ENCODE peak calls at places on chromosomes 12 and 14, in ten cellular contexts. One of them, this sample, is unnamed.

GRCh38 chr12:132517740-132518100 is 27.8 kb downstream of the FBRSL1 start:
- DNase-seq in tibial artery: no peak
- DNase-seq in NCI-H1092: no peak
- DNase-seq in nephron progenitor cell: no peak
- DNase-seq in stimulated activated CD4-positive, alpha-beta T cell treated with anti-CD3 and anti-CD28 coated beads, Interleukin-4, amount 100 ng/mL, for 4 hours: no peak
- DNase-seq in A673: no peak
- DNase-seq in EH: no peak
- DNase-seq in foreskin fibroblast: no peak
- DNase-seq in NCI-H510A: no peak
- DNase-seq in MV-4-11: no peak
- DNase-seq in this sample: no peak

GRCh38 chr12:95548539-95549391 is 2.5 kb downstream of the USP44 start:
- DNase-seq in A673: peak
- DNase-seq in foreskin fibroblast: peak
- DNase-seq in MV-4-11: no peak
- DNase-seq in tibial artery: peak
- DNase-seq in EH: no peak
- DNase-seq in stimulated activated CD4-positive, alpha-beta T cell treated with anti-CD3 and anti-CD28 coated beads, Interleukin-4, amount 100 ng/mL, for 4 hours: peak
- DNase-seq in nephron progenitor cell: peak
- DNase-seq in NCI-H1092: no peak
- DNase-seq in NCI-H510A: peak
- DNase-seq in this sample: peak

GRCh38 chr14:36346052-36346451 is 25.6 kb upstream of the MBIP start:
- DNase-seq in stimulated activated CD4-positive, alpha-beta T cell treated with anti-CD3 and anti-CD28 coated beads, Interleukin-4, amount 100 ng/mL, for 4 hours: no peak
- DNase-seq in nephron progenitor cell: no peak
- DNase-seq in foreskin fibroblast: no peak
- DNase-seq in tibial artery: no peak
- DNase-seq in MV-4-11: no peak
- DNase-seq in EH: no peak
- DNase-seq in A673: no peak
- DNase-seq in NCI-H510A: peak
- DNase-seq in NCI-H1092: peak
- DNase-seq in this sample: peak

GRCh38 chr12:2489266-2489665 is 305.5 kb upstream of the FKBP4 start:
- DNase-seq in tibial artery: no peak
- DNase-seq in MV-4-11: no peak
- DNase-seq in nephron progenitor cell: no peak
- DNase-seq in stimulated activated CD4-positive, alpha-beta T cell treated with anti-CD3 and anti-CD28 coated beads, Interleukin-4, amount 100 ng/mL, for 4 hours: no peak
- DNase-seq in NCI-H510A: no peak
- DNase-seq in NCI-H1092: peak
- DNase-seq in foreskin fibroblast: no peak
- DNase-seq in A673: no peak
- DNase-seq in EH: no peak
- DNase-seq in this sample: no peak

GRCh38 chr14:102825307-102826095 is 48.3 kb downstream of the TRAF3 start:
- DNase-seq in NCI-H1092: no peak
- DNase-seq in foreskin fibroblast: no peak
- DNase-seq in A673: no peak
- DNase-seq in stimulated activated CD4-positive, alpha-beta T cell treated with anti-CD3 and anti-CD28 coated beads, Interleukin-4, amount 100 ng/mL, for 4 hours: no peak
- DNase-seq in NCI-H510A: no peak
- DNase-seq in tibial artery: no peak
- DNase-seq in MV-4-11: no peak
- DNase-seq in nephron progenitor cell: no peak
- DNase-seq in EH: no peak
- DNase-seq in this sample: no peak

GRCh38 chr14:49461529-49462401 is 124.4 kb downstream of the RPS29 start:
- DNase-seq in nephron progenitor cell: peak
- DNase-seq in stimulated activated CD4-positive, alpha-beta T cell treated with anti-CD3 and anti-CD28 coated beads, Interleukin-4, amount 100 ng/mL, for 4 hours: peak
- DNase-seq in tibial artery: no peak
- DNase-seq in NCI-H1092: peak
- DNase-seq in EH: peak
- DNase-seq in foreskin fibroblast: peak
- DNase-seq in A673: peak
- DNase-seq in NCI-H510A: peak
- DNase-seq in MV-4-11: peak
- DNase-seq in this sample: peak

GRCh38 chr14:96470331-96470730 is 31.9 kb upstream of the PAPOLA start:
- DNase-seq in NCI-H1092: no peak
- DNase-seq in MV-4-11: no peak
- DNase-seq in tibial artery: no peak
- DNase-seq in nephron progenitor cell: no peak
- DNase-seq in NCI-H510A: no peak
- DNase-seq in stimulated activated CD4-positive, alpha-beta T cell treated with anti-CD3 and anti-CD28 coated beads, Interleukin-4, amount 100 ng/mL, for 4 hours: no peak
- DNase-seq in EH: no peak
- DNase-seq in foreskin fibroblast: no peak
- DNase-seq in A673: no peak
- DNase-seq in this sample: no peak

GRCh38 chr14:34623506-34623905 is 6.4 kb downstream of the SNX6 start:
- DNase-seq in stimulated activated CD4-positive, alpha-beta T cell treated with anti-CD3 and anti-CD28 coated beads, Interleukin-4, amount 100 ng/mL, for 4 hours: no peak
- DNase-seq in A673: no peak
- DNase-seq in foreskin fibroblast: no peak
- DNase-seq in tibial artery: no peak
- DNase-seq in nephron progenitor cell: no peak
- DNase-seq in NCI-H1092: no peak
- DNase-seq in NCI-H510A: no peak
- DNase-seq in EH: no peak
- DNase-seq in MV-4-11: no peak
- DNase-seq in this sample: no peak

GRCh38 chr12:124512667-124513296 is 54.6 kb downstream of the NCOR2 start:
- DNase-seq in foreskin fibroblast: peak
- DNase-seq in EH: peak
- DNase-seq in A673: peak
- DNase-seq in tibial artery: peak
- DNase-seq in nephron progenitor cell: no peak
- DNase-seq in MV-4-11: peak
- DNase-seq in NCI-H1092: peak
- DNase-seq in stimulated activated CD4-positive, alpha-beta T cell treated with anti-CD3 and anti-CD28 coated beads, Interleukin-4, amount 100 ng/mL, for 4 hours: no peak
- DNase-seq in NCI-H510A: no peak
- DNase-seq in this sample: peak

GRCh38 chr14:75205586-75205985 is 29.2 kb upstream of the TMED10 start:
- DNase-seq in EH: peak
- DNase-seq in NCI-H510A: no peak
- DNase-seq in A673: peak
- DNase-seq in nephron progenitor cell: no peak
- DNase-seq in stimulated activated CD4-positive, alpha-beta T cell treated with anti-CD3 and anti-CD28 coated beads, Interleukin-4, amount 100 ng/mL, for 4 hours: no peak
- DNase-seq in NCI-H1092: no peak
- DNase-seq in MV-4-11: peak
- DNase-seq in tibial artery: no peak
- DNase-seq in foreskin fibroblast: peak
- DNase-seq in this sample: no peak

GRCh38 chr12:94596596-94596995 is 53.8 kb downstream of the TMCC3 start:
- DNase-seq in foreskin fibroblast: peak
- DNase-seq in MV-4-11: no peak
- DNase-seq in nephron progenitor cell: no peak
- DNase-seq in NCI-H510A: peak
- DNase-seq in EH: no peak
- DNase-seq in A673: no peak
- DNase-seq in stimulated activated CD4-positive, alpha-beta T cell treated with anti-CD3 and anti-CD28 coated beads, Interleukin-4, amount 100 ng/mL, for 4 hours: no peak
- DNase-seq in NCI-H1092: peak
- DNase-seq in tibial artery: no peak
- DNase-seq in this sample: peak